ENCODE peak calls at places on chromosomes 5 and 9, in eight cellular contexts. K, U, T, S, L, M, Y and G are unnamed samples.

GRCh38 chr9:114364123-114364522 is 23.7 kb downstream of the AKNA start:
- DNase-seq in M (no peak), K (no peak), T (peak), U (no peak), Y (peak), S (peak), L (no peak), G (no peak)

GRCh38 chr9:84411647-84412267 is 71.2 kb upstream of the SLC28A3 start:
- DNase-seq in S (no peak), Y (no peak), U (no peak), M (no peak), T (no peak), K (no peak), L (no peak), G (no peak)

GRCh38 chr9:113482341-113482740 is 18.8 kb downstream of the RGS3 start:
- DNase-seq in L (no peak), K (no peak), T (no peak), M (no peak), Y (no peak), U (no peak), S (no peak), G (no peak)

GRCh38 chr5:144684899-144685298 is 514.2 kb downstream of the KCTD16 start:
- DNase-seq in T (no peak), Y (no peak), M (no peak), S (no peak), K (no peak), L (no peak), U (no peak), G (no peak)

GRCh38 chr5:67350600-67351315 is 154.2 kb upstream of the CD180 start:
- DNase-seq in U (no peak), M (no peak), S (no peak), T (no peak), K (no peak), L (no peak), Y (no peak), G (peak)

GRCh38 chr9:137891588-137892423 is 14.2 kb downstream of the CACNA1B start:
- DNase-seq in S (no peak), M (no peak), L (no peak), Y (no peak), U (no peak), T (no peak), K (no peak), G (no peak)

GRCh38 chr9:100639851-100640250 is 62.0 kb downstream of the CAVIN4 start:
- DNase-seq in Y (no peak), K (no peak), S (no peak), L (no peak), M (no peak), T (no peak), U (no peak), G (no peak)

GRCh38 chr5:169064093-169064492 is 236.8 kb downstream of the SLIT3 start:
- DNase-seq in T (no peak), M (no peak), L (no peak), S (no peak), U (no peak), Y (no peak), K (no peak), G (peak)

GRCh38 chr9:34899535-34900158 is 58.4 kb upstream of the PHF24 start:
- DNase-seq in K (peak), U (peak), Y (peak), S (peak), M (peak), L (peak), T (peak), G (peak)

GRCh38 chr5:133292300-133292699 is 240.5 kb downstream of the HSPA4 start:
- DNase-seq in M (no peak), S (no peak), Y (no peak), U (no peak), K (no peak), T (no peak), L (no peak), G (no peak)

GRCh38 chr5:179290681-179291540 is 54.4 kb downstream of the ADAMTS2 start:
- DNase-seq in S (no peak), T (no peak), K (no peak), M (no peak), U (no peak), Y (no peak), L (no peak), G (no peak)

GRCh38 chr5:18772475-18772874 is 1138.2 kb downstream of the TAF11L14 start:
- DNase-seq in M (no peak), K (no peak), T (no peak), S (peak), Y (peak), L (no peak), U (no peak), G (no peak)

GRCh38 chr5:138903113-138903789 is 28.1 kb upstream of the LRRTM2 start:
- DNase-seq in L (no peak), T (peak), Y (peak), S (peak), K (no peak), U (no peak), M (no peak), G (no peak)

GRCh38 chr5:134029156-134029555 is 24.4 kb upstream of the VDAC1 start:
- DNase-seq in T (peak), K (no peak), L (no peak), S (no peak), M (no peak), U (no peak), Y (no peak), G (peak)

GRCh38 chr9:77449177-77450092 is 198.7 kb downstream of the GNA14 start:
- DNase-seq in T (peak), K (no peak), S (peak), Y (no peak), L (no peak), U (no peak), M (no peak), G (no peak)

GRCh38 chr9:82570226-82570625 is 492.7 kb downstream of the RASEF start:
- DNase-seq in K (no peak), S (no peak), U (no peak), L (no peak), Y (no peak), T (no peak), M (no peak), G (no peak)

GRCh38 chr5:176796411-176796810 is 13.9 kb upstream of the UNC5A start:
- DNase-seq in S (no peak), U (no peak), M (no peak), Y (no peak), T (no peak), K (no peak), L (no peak), G (no peak)

GRCh38 chr9:133572821-133573361 is 36.3 kb downstream of the FAM163B start:
- DNase-seq in S (no peak), L (no peak), T (no peak), M (no peak), U (no peak), Y (no peak), K (peak), G (no peak)

GRCh38 chr5:103801681-103802080 is 239.1 kb upstream of the NUDT12 start:
- DNase-seq in U (no peak), Y (no peak), L (no peak), K (no peak), S (no peak), T (no peak), M (no peak), G (no peak)

GRCh38 chr5:170120576-170120975 is 14.9 kb downstream of the FOXI1 start:
- DNase-seq in L (no peak), K (no peak), S (no peak), M (no peak), U (no peak), T (peak), Y (no peak), G (no peak)

GRCh38 chr9:80507611-80508010 is 935.8 kb downstream of the TLE4 start:
- DNase-seq in U (no peak), T (no peak), S (no peak), Y (no peak), K (no peak), L (no peak), M (no peak), G (no peak)

GRCh38 chr9:72022846-72023245 is 37.6 kb downstream of the C9orf57 start:
- DNase-seq in Y (no peak), U (no peak), T (peak), S (peak), L (no peak), K (no peak), M (no peak), G (no peak)

GRCh38 chr9:130956636-130957450 is 17.8 kb upstream of the FIBCD1 start:
- DNase-seq in T (no peak), Y (no peak), S (no peak), L (no peak), U (no peak), M (no peak), K (no peak), G (no peak)

GRCh38 chr9:104923740-104924139 is 4.2 kb downstream of the ABCA1 start:
- DNase-seq in Y (no peak), S (no peak), T (no peak), K (no peak), U (no peak), L (no peak), M (no peak), G (no peak)

GRCh38 chr5:169527863-169528262 is 55.7 kb upstream of the SPDL1 start:
- DNase-seq in M (no peak), U (no peak), K (no peak), S (no peak), T (no peak), L (no peak), Y (no peak), G (no peak)

GRCh38 chr5:172299916-172300439 is 16.4 kb upstream of the UBTD2 start:
- DNase-seq in K (no peak), L (no peak), U (no peak), Y (no peak), M (no peak), S (no peak), T (no peak), G (no peak)

GRCh38 chr9:112144807-112145206 is 30.3 kb downstream of the SUSD1 start:
- DNase-seq in S (no peak), M (no peak), U (no peak), T (no peak), K (no peak), L (no peak), Y (no peak), G (no peak)

GRCh38 chr9:113675475-113675941 is 200.6 kb upstream of the ZNF618 start:
- DNase-seq in T (peak), Y (peak), K (no peak), S (peak), M (no peak), U (peak), L (peak), G (peak)

GRCh38 chr9:114080773-114081440 is 2.8 kb upstream of the AMBP start:
- DNase-seq in T (no peak), S (no peak), K (no peak), U (no peak), Y (no peak), L (no peak), M (no peak), G (no peak)

GRCh38 chr9:6413365-6414263 is 615 bp downstream of the UHRF2 start:
- DNase-seq in Y (no peak), U (no peak), K (peak), S (no peak), T (no peak), L (no peak), M (no peak), G (no peak)

GRCh38 chr9:136880651-136881050 is 5.7 kb upstream of the TRAF2 start:
- DNase-seq in M (no peak), U (no peak), K (no peak), T (no peak), L (no peak), S (no peak), Y (no peak), G (no peak)

GRCh38 chr9:131618071-131618479 is 72.8 kb downstream of the PRRT1B start:
- DNase-seq in L (no peak), T (no peak), Y (peak), S (no peak), U (no peak), M (no peak), K (no peak), G (no peak)

GRCh38 chr9:121945281-121945680 is 147.8 kb downstream of the TTLL11 start:
- DNase-seq in M (no peak), Y (no peak), K (no peak), S (no peak), U (no peak), T (peak), L (no peak), G (no peak)

GRCh38 chr9:14547245-14548060 is 145.8 kb downstream of the ZDHHC21 start:
- DNase-seq in S (no peak), T (no peak), K (no peak), U (no peak), L (no peak), Y (no peak), M (no peak), G (no peak)

GRCh38 chr5:177382423-177383029 is 1.7 kb upstream of the SLC34A1 start:
- DNase-seq in T (no peak), U (no peak), S (no peak), L (peak), M (no peak), K (no peak), Y (no peak), G (no peak)

GRCh38 chr5:55278778-55279177 is 28.7 kb downstream of the DHX29 start:
- DNase-seq in T (peak), U (no peak), M (no peak), S (peak), Y (no peak), K (no peak), L (no peak), G (peak)

GRCh38 chr9:132418743-132419363 is 8.8 kb downstream of the CFAP77 start:
- DNase-seq in U (no peak), T (no peak), L (no peak), K (no peak), Y (no peak), M (no peak), S (no peak), G (no peak)

GRCh38 chr5:50667653-50668403 is 1.4 kb downstream of the PARP8 start:
- DNase-seq in K (peak), Y (peak), S (no peak), U (peak), M (peak), L (peak), T (peak), G (peak)

GRCh38 chr9:35285731-35286130 is 123.9 kb downstream of the UNC13B start:
- DNase-seq in K (no peak), M (no peak), L (no peak), T (no peak), Y (no peak), U (no peak), S (no peak), G (no peak)